ENCODE peak calls at places on chromosomes 6 and 20, in five cellular contexts. One of them, this sample, is unnamed.

GRCh38 chr6:33073431-33073871 is at the start of gene HLA-DPA1:
- DNase-seq in adrenal gland: peak; percentile 78
- DNase-seq in heart right ventricle: no peak
- DNase-seq in fibroblast of lung: no peak
- DNase-seq in breast epithelium: no peak
- DNase-seq in this sample: no peak

GRCh38 chr20:39289316-39289715 is 327.2 kb downstream of the DHX35 start:
- DNase-seq in adrenal gland: peak; percentile 35
- DNase-seq in heart right ventricle: no peak
- DNase-seq in fibroblast of lung: no peak
- DNase-seq in breast epithelium: no peak
- DNase-seq in this sample: no peak

GRCh38 chr6:170295519-170296422 is 4.9 kb upstream of the DLL1 start:
- DNase-seq in adrenal gland: no peak
- DNase-seq in heart right ventricle: peak; percentile 42
- DNase-seq in fibroblast of lung: no peak
- DNase-seq in breast epithelium: no peak
- DNase-seq in this sample: no peak

GRCh38 chr6:134171517-134171916 is 119.1 kb upstream of the SLC2A12 start:
- DNase-seq in adrenal gland: no peak
- DNase-seq in heart right ventricle: no peak
- DNase-seq in fibroblast of lung: peak; percentile 18
- DNase-seq in breast epithelium: no peak
- DNase-seq in this sample: no peak

GRCh38 chr20:25316506-25317190 is 68.8 kb downstream of the PYGB start:
- DNase-seq in adrenal gland: peak; percentile 16
- DNase-seq in heart right ventricle: no peak
- DNase-seq in fibroblast of lung: no peak
- DNase-seq in breast epithelium: no peak
- DNase-seq in this sample: no peak

GRCh38 chr6:158869010-158869603 is 49.9 kb upstream of the EZR start:
- DNase-seq in adrenal gland: peak; percentile 74
- DNase-seq in heart right ventricle: no peak
- DNase-seq in fibroblast of lung: no peak
- DNase-seq in breast epithelium: no peak
- DNase-seq in this sample: no peak

GRCh38 chr6:170032197-170032596 is 258.7 kb downstream of the DLL1 start:
- DNase-seq in adrenal gland: no peak
- DNase-seq in heart right ventricle: no peak
- DNase-seq in fibroblast of lung: no peak
- DNase-seq in breast epithelium: peak; percentile 27
- DNase-seq in this sample: no peak

GRCh38 chr6:20835315-20836010 is 301.2 kb downstream of the CDKAL1 start:
- DNase-seq in adrenal gland: no peak
- DNase-seq in heart right ventricle: no peak
- DNase-seq in fibroblast of lung: no peak
- DNase-seq in breast epithelium: no peak
- DNase-seq in this sample: no peak

GRCh38 chr6:95227301-95227700 is 350.0 kb upstream of the MANEA start:
- DNase-seq in adrenal gland: no peak
- DNase-seq in heart right ventricle: no peak
- DNase-seq in fibroblast of lung: no peak
- DNase-seq in breast epithelium: no peak
- DNase-seq in this sample: no peak

GRCh38 chr6:37169458-37170272 is at the start of gene PIM1:
- DNase-seq in adrenal gland: peak; percentile 99
- DNase-seq in heart right ventricle: peak; percentile 100
- DNase-seq in fibroblast of lung: peak; percentile 98
- DNase-seq in breast epithelium: peak; percentile 99
- DNase-seq in this sample: peak; percentile 99

GRCh38 chr6:37170273-37171140 is 555 bp downstream of the PIM1 start:
- DNase-seq in adrenal gland: peak; percentile 68
- DNase-seq in heart right ventricle: peak; percentile 53
- DNase-seq in fibroblast of lung: no peak
- DNase-seq in breast epithelium: peak; percentile 57
- DNase-seq in this sample: no peak

GRCh38 chr6:37168809-37169457 is 1.0 kb upstream of the PIM1 start:
- DNase-seq in adrenal gland: no peak
- DNase-seq in heart right ventricle: no peak
- DNase-seq in fibroblast of lung: no peak
- DNase-seq in breast epithelium: no peak
- DNase-seq in this sample: peak; percentile 45

GRCh38 chr6:37171141-37171969 is 1.4 kb downstream of the PIM1 start:
- DNase-seq in adrenal gland: peak; percentile 66
- DNase-seq in heart right ventricle: peak; percentile 57
- DNase-seq in fibroblast of lung: no peak
- DNase-seq in breast epithelium: peak; percentile 54
- DNase-seq in this sample: no peak

GRCh38 chr6:37168163-37168758 is 1.7 kb upstream of the PIM1 start:
- DNase-seq in adrenal gland: no peak
- DNase-seq in heart right ventricle: no peak
- DNase-seq in fibroblast of lung: no peak
- DNase-seq in breast epithelium: no peak
- DNase-seq in this sample: no peak
- H3K4me3 ChIP-seq in adrenal gland: no peak overlapping the region
- H3K4me3 ChIP-seq in heart right ventricle: no peak overlapping the region
- H3K4me3 ChIP-seq in fibroblast of lung: no peak overlapping the region
- H3K4me3 ChIP-seq in breast epithelium: peak overlapping the region; percentile 89
- H3K4me3 ChIP-seq in this sample: peak overlapping the region; percentile 70

GRCh38 chr6:34528996-34529664 is 27.0 kb downstream of the SPDEF start:
- DNase-seq in adrenal gland: no peak
- DNase-seq in heart right ventricle: no peak
- DNase-seq in fibroblast of lung: no peak
- DNase-seq in breast epithelium: no peak
- DNase-seq in this sample: no peak

GRCh38 chr6:34531580-34532201 is 24.4 kb downstream of the SPDEF start:
- DNase-seq in adrenal gland: no peak
- DNase-seq in heart right ventricle: peak; percentile 67
- DNase-seq in fibroblast of lung: peak; percentile 33
- DNase-seq in breast epithelium: no peak
- DNase-seq in this sample: peak; percentile 11

GRCh38 chr6:34527751-34528670 is 28.1 kb downstream of the SPDEF start:
- DNase-seq in adrenal gland: no peak
- DNase-seq in heart right ventricle: no peak
- DNase-seq in fibroblast of lung: no peak
- DNase-seq in breast epithelium: no peak
- DNase-seq in this sample: no peak

GRCh38 chr6:34530753-34531365 is 25.3 kb downstream of the SPDEF start:
- DNase-seq in adrenal gland: no peak
- DNase-seq in heart right ventricle: no peak
- DNase-seq in fibroblast of lung: no peak
- DNase-seq in breast epithelium: no peak
- DNase-seq in this sample: no peak

GRCh38 chr6:34529665-34530327 is 26.3 kb downstream of the SPDEF start:
- DNase-seq in adrenal gland: no peak
- DNase-seq in heart right ventricle: no peak
- DNase-seq in fibroblast of lung: no peak
- DNase-seq in breast epithelium: no peak
- DNase-seq in this sample: no peak
- TF ChIP-seq CTCF in adrenal gland: no peak
- TF ChIP-seq CTCF in heart right ventricle: no peak
- TF ChIP-seq CTCF in fibroblast of lung: no peak
- TF ChIP-seq CTCF in breast epithelium: no peak
- TF ChIP-seq CTCF in this sample: no peak

GRCh38 chr20:62725596-62726268 is 17.1 kb downstream of the NTSR1 start:
- DNase-seq in adrenal gland: no peak
- DNase-seq in heart right ventricle: no peak
- DNase-seq in fibroblast of lung: no peak
- DNase-seq in breast epithelium: no peak
- DNase-seq in this sample: no peak

GRCh38 chr20:62726716-62727583 is 18.3 kb downstream of the NTSR1 start:
- DNase-seq in adrenal gland: no peak
- DNase-seq in heart right ventricle: no peak
- DNase-seq in fibroblast of lung: no peak
- DNase-seq in breast epithelium: no peak
- DNase-seq in this sample: no peak

GRCh38 chr20:62724692-62725595 is 16.3 kb downstream of the NTSR1 start:
- DNase-seq in adrenal gland: no peak
- DNase-seq in heart right ventricle: no peak
- DNase-seq in fibroblast of lung: no peak
- DNase-seq in breast epithelium: no peak
- DNase-seq in this sample: no peak

GRCh38 chr20:62727584-62728027 is 19.0 kb downstream of the NTSR1 start:
- DNase-seq in adrenal gland: no peak
- DNase-seq in heart right ventricle: no peak
- DNase-seq in fibroblast of lung: no peak
- DNase-seq in breast epithelium: no peak
- DNase-seq in this sample: no peak

GRCh38 chr20:62726276-62726675 is 17.6 kb downstream of the NTSR1 start:
- DNase-seq in adrenal gland: no peak
- DNase-seq in heart right ventricle: no peak
- DNase-seq in fibroblast of lung: no peak
- DNase-seq in breast epithelium: no peak
- DNase-seq in this sample: no peak
- H3K4me3 ChIP-seq in adrenal gland: no peak overlapping the region
- H3K4me3 ChIP-seq in heart right ventricle: no peak overlapping the region
- H3K4me3 ChIP-seq in fibroblast of lung: no peak overlapping the region
- H3K4me3 ChIP-seq in breast epithelium: no peak overlapping the region
- H3K4me3 ChIP-seq in this sample: no peak overlapping the region

DNA sequence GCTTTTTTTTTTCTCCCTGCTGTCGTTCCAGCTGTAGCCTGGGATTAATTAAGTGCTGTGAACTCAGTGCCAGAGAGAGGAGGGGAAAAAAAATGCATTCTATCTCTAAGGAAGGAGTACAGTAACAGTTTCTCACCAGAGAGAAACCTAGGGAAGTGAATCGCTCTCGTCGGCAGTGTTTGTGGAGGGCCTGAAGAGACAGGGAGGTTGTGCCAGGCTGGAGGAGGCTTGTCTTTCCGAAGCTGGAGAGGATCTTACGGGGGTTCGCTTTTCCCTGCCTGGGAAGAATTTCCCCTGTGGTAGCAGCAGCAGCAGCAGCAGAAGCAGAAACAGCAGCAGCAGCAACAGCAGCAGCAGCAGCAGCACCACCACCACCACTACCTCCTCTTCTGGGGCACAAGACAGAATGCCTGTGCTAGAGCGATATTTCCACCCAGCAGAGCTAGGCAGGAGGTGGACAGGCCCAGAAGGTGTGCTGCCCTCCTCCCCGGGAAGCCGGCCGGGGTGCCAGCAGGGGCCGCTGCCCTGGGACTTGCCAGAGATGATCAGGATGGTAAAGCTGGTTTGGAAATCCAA is 186.5 kb downstream of the PDE7B start:
- DNase-seq in adrenal gland: no peak
- DNase-seq in heart right ventricle: peak; percentile 47
- DNase-seq in fibroblast of lung: peak; percentile 81
- DNase-seq in breast epithelium: no peak
- DNase-seq in this sample: no peak
- TF ChIP-seq CTCF in adrenal gland: no peak
- TF ChIP-seq CTCF in heart right ventricle: peak; percentile 28
- TF ChIP-seq CTCF in fibroblast of lung: peak; percentile 42
- TF ChIP-seq CTCF in breast epithelium: no peak
- TF ChIP-seq CTCF in this sample: no peak

DNA sequence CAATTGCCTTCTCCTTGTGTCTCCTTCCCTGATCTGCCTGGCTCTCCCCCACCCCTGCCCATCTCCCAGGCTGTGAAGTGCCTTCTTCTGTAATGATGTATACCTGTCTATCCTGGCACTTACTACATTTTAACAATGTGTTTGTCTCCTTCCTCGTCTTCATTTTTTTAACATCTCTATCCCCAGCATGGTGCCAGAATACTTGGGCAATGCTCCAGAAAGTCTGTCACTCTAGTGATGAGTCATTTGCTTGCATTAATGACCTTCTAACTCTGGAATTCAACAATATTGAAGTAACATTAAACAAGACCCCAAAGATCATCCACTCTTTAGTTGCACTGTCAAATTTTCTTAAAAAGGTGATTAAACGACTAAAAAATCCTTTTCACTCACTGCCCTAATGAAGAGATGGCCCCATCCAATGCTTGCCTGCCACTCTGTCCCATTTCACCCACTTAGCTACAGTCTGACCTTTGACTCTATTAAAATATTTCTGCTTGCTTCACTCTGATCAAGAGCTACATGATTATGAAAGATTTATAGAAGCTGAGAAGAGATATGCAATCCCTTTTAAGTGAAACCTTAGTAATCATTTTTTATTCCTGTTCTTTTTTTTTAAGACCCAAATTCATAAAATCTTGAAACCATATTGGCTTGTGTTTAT is 7.7 kb upstream of the KLHL31 start:
- DNase-seq in adrenal gland: peak; percentile 61
- DNase-seq in heart right ventricle: no peak
- DNase-seq in fibroblast of lung: peak; percentile 85
- DNase-seq in breast epithelium: no peak
- DNase-seq in this sample: no peak
- H3K4me3 ChIP-seq in adrenal gland: no peak overlapping the region
- H3K4me3 ChIP-seq in heart right ventricle: no peak overlapping the region
- H3K4me3 ChIP-seq in fibroblast of lung: no peak overlapping the region
- H3K4me3 ChIP-seq in breast epithelium: no peak overlapping the region
- H3K4me3 ChIP-seq in this sample: no peak overlapping the region

GRCh38 chr6:17103715-17104114 is 1.9 kb downstream of the STMND1 start:
- DNase-seq in adrenal gland: no peak
- DNase-seq in heart right ventricle: no peak
- DNase-seq in fibroblast of lung: no peak
- DNase-seq in breast epithelium: no peak
- DNase-seq in this sample: no peak
- TF ChIP-seq CTCF in adrenal gland: no peak
- TF ChIP-seq CTCF in heart right ventricle: no peak
- TF ChIP-seq CTCF in fibroblast of lung: peak; percentile 31
- TF ChIP-seq CTCF in breast epithelium: no peak
- TF ChIP-seq CTCF in this sample: no peak

GRCh38 chr20:53597521-53598120 is 4.0 kb upstream of the ZNF217 start:
- DNase-seq in adrenal gland: no peak
- DNase-seq in heart right ventricle: no peak
- DNase-seq in fibroblast of lung: no peak
- DNase-seq in breast epithelium: no peak
- DNase-seq in this sample: no peak

GRCh38 chr20:53595018-53595378 is 1.4 kb upstream of the ZNF217 start:
- DNase-seq in adrenal gland: no peak
- DNase-seq in heart right ventricle: no peak
- DNase-seq in fibroblast of lung: no peak
- DNase-seq in breast epithelium: no peak
- DNase-seq in this sample: no peak

GRCh38 chr20:53599039-53599362 is 5.4 kb upstream of the ZNF217 start:
- DNase-seq in adrenal gland: no peak
- DNase-seq in heart right ventricle: no peak
- DNase-seq in fibroblast of lung: no peak
- DNase-seq in breast epithelium: no peak
- DNase-seq in this sample: no peak

GRCh38 chr20:53598140-53599038 is 4.8 kb upstream of the ZNF217 start:
- DNase-seq in adrenal gland: no peak
- DNase-seq in heart right ventricle: no peak
- DNase-seq in fibroblast of lung: no peak
- DNase-seq in breast epithelium: no peak
- DNase-seq in this sample: no peak

GRCh38 chr20:53597085-53597482 is 3.4 kb upstream of the ZNF217 start:
- DNase-seq in adrenal gland: no peak
- DNase-seq in heart right ventricle: no peak
- DNase-seq in fibroblast of lung: no peak
- DNase-seq in breast epithelium: no peak
- DNase-seq in this sample: no peak
- H3K4me3 ChIP-seq in adrenal gland: no peak overlapping the region
- H3K4me3 ChIP-seq in heart right ventricle: no peak overlapping the region
- H3K4me3 ChIP-seq in fibroblast of lung: no peak overlapping the region
- H3K4me3 ChIP-seq in breast epithelium: peak overlapping the region; percentile 4
- H3K4me3 ChIP-seq in this sample: no peak overlapping the region

GRCh38 chr6:149820506-149820905 is 43.7 kb downstream of the LRP11 start:
- DNase-seq in adrenal gland: no peak
- DNase-seq in heart right ventricle: no peak
- DNase-seq in fibroblast of lung: no peak
- DNase-seq in breast epithelium: no peak
- DNase-seq in this sample: no peak

GRCh38 chr6:149821492-149821891 is 42.7 kb downstream of the LRP11 start:
- DNase-seq in adrenal gland: no peak
- DNase-seq in heart right ventricle: no peak
- DNase-seq in fibroblast of lung: no peak
- DNase-seq in breast epithelium: no peak
- DNase-seq in this sample: no peak

GRCh38 chr6:149823013-149823412 is 41.1 kb downstream of the LRP11 start:
- DNase-seq in adrenal gland: no peak
- DNase-seq in heart right ventricle: no peak
- DNase-seq in fibroblast of lung: no peak
- DNase-seq in breast epithelium: no peak
- DNase-seq in this sample: no peak
- TF ChIP-seq CTCF in adrenal gland: no peak
- TF ChIP-seq CTCF in heart right ventricle: no peak
- TF ChIP-seq CTCF in fibroblast of lung: no peak
- TF ChIP-seq CTCF in breast epithelium: no peak
- TF ChIP-seq CTCF in this sample: no peak

This sample was measured in thoracic aorta.